ENCODE peak calls at places on chromosomes 16 and 17, in six cellular contexts. One of them, this sample, is unnamed.

GRCh38 chr16:7025616-7026190 is 306.9 kb upstream of the RBFOX1 start:
- DNase-seq in neural progenitor cell: peak
- DNase-seq in astrocyte: no peak
- DNase-seq in fibroblast of lung: no peak
- DNase-seq in PC-3: peak
- DNase-seq in keratinocyte: no peak
- DNase-seq in this sample: peak

GRCh38 chr17:74183411-74183810 is 20.1 kb upstream of the RPL38 start:
- DNase-seq in astrocyte: no peak
- DNase-seq in fibroblast of lung: no peak
- DNase-seq in PC-3: no peak
- DNase-seq in keratinocyte: no peak
- DNase-seq in neural progenitor cell: no peak
- DNase-seq in this sample: no peak

GRCh38 chr16:72794319-72794718 is 253.6 kb downstream of the ZFHX3 start:
- DNase-seq in PC-3: no peak
- DNase-seq in neural progenitor cell: no peak
- DNase-seq in fibroblast of lung: no peak
- DNase-seq in keratinocyte: no peak
- DNase-seq in astrocyte: no peak
- DNase-seq in this sample: no peak

GRCh38 chr16:81551821-81552304 is 107.3 kb downstream of the CMIP start:
- DNase-seq in fibroblast of lung: peak
- DNase-seq in astrocyte: peak
- DNase-seq in keratinocyte: no peak
- DNase-seq in PC-3: no peak
- DNase-seq in neural progenitor cell: no peak
- DNase-seq in this sample: peak

GRCh38 chr16:81005644-81006471 is 827 bp downstream of the CMC2 start:
- DNase-seq in astrocyte: no peak
- DNase-seq in fibroblast of lung: no peak
- DNase-seq in PC-3: peak
- DNase-seq in neural progenitor cell: peak
- DNase-seq in keratinocyte: peak
- DNase-seq in this sample: peak

GRCh38 chr17:2054740-2055493 is at the start of gene HIC1:
- DNase-seq in fibroblast of lung: peak
- DNase-seq in keratinocyte: no peak
- DNase-seq in neural progenitor cell: peak
- DNase-seq in astrocyte: no peak
- DNase-seq in PC-3: peak
- DNase-seq in this sample: peak

GRCh38 chr16:49021136-49021535 is 260.5 kb downstream of the CBLN1 start:
- DNase-seq in neural progenitor cell: peak
- DNase-seq in fibroblast of lung: peak
- DNase-seq in astrocyte: peak
- DNase-seq in keratinocyte: no peak
- DNase-seq in PC-3: peak
- DNase-seq in this sample: peak

GRCh38 chr17:78130439-78131101 is at the start of gene TMC8:
- DNase-seq in keratinocyte: no peak
- DNase-seq in neural progenitor cell: no peak
- DNase-seq in fibroblast of lung: no peak
- DNase-seq in astrocyte: no peak
- DNase-seq in PC-3: no peak
- DNase-seq in this sample: no peak

GRCh38 chr16:20300312-20301097 is 26.8 kb downstream of the GP2 start:
- DNase-seq in keratinocyte: peak
- DNase-seq in neural progenitor cell: peak
- DNase-seq in PC-3: peak
- DNase-seq in astrocyte: peak
- DNase-seq in fibroblast of lung: peak
- DNase-seq in this sample: peak

GRCh38 chr16:27405546-27406451 is 3.8 kb downstream of the IL21R start:
- DNase-seq in PC-3: no peak
- DNase-seq in astrocyte: peak
- DNase-seq in fibroblast of lung: peak
- DNase-seq in neural progenitor cell: no peak
- DNase-seq in keratinocyte: no peak
- DNase-seq in this sample: no peak

GRCh38 chr17:7883781-7884386 is 4.7 kb upstream of the CHD3 start:
- DNase-seq in astrocyte: peak
- DNase-seq in neural progenitor cell: no peak
- DNase-seq in fibroblast of lung: peak
- DNase-seq in PC-3: peak
- DNase-seq in keratinocyte: no peak
- DNase-seq in this sample: peak

GRCh38 chr17:57541049-57541448 is 204.1 kb downstream of the CCDC182 start:
- DNase-seq in fibroblast of lung: no peak
- DNase-seq in astrocyte: no peak
- DNase-seq in keratinocyte: no peak
- DNase-seq in neural progenitor cell: no peak
- DNase-seq in PC-3: no peak
- DNase-seq in this sample: no peak

GRCh38 chr17:55290721-55291507 is 26.2 kb downstream of the HLF start:
- DNase-seq in astrocyte: no peak
- DNase-seq in PC-3: no peak
- DNase-seq in fibroblast of lung: no peak
- DNase-seq in keratinocyte: no peak
- DNase-seq in neural progenitor cell: no peak
- DNase-seq in this sample: no peak

GRCh38 chr17:416293-417206 is 63.9 kb upstream of the RPH3AL start:
- DNase-seq in neural progenitor cell: no peak
- DNase-seq in astrocyte: no peak
- DNase-seq in PC-3: no peak
- DNase-seq in keratinocyte: no peak
- DNase-seq in fibroblast of lung: no peak
- DNase-seq in this sample: no peak

GRCh38 chr16:83134638-83135037 is 507.9 kb downstream of the CDH13 start:
- DNase-seq in neural progenitor cell: no peak
- DNase-seq in fibroblast of lung: no peak
- DNase-seq in keratinocyte: no peak
- DNase-seq in PC-3: no peak
- DNase-seq in astrocyte: no peak
- DNase-seq in this sample: no peak

GRCh38 chr17:46212634-46213435 is 19.6 kb upstream of the KANSL1 start:
- DNase-seq in fibroblast of lung: peak
- DNase-seq in PC-3: peak
- DNase-seq in astrocyte: peak
- DNase-seq in neural progenitor cell: peak
- DNase-seq in keratinocyte: no peak
- DNase-seq in this sample: peak

GRCh38 chr17:74296548-74296936 is 22.5 kb downstream of the DNAI2 start:
- DNase-seq in fibroblast of lung: peak
- DNase-seq in astrocyte: peak
- DNase-seq in keratinocyte: no peak
- DNase-seq in PC-3: peak
- DNase-seq in neural progenitor cell: peak
- DNase-seq in this sample: peak

GRCh38 chr16:10729649-10730048 is 14.0 kb upstream of the NUBP1 start:
- DNase-seq in astrocyte: peak
- DNase-seq in neural progenitor cell: peak
- DNase-seq in keratinocyte: peak
- DNase-seq in PC-3: peak
- DNase-seq in fibroblast of lung: peak
- DNase-seq in this sample: no peak

GRCh38 chr16:61296305-61296704 is 739.9 kb downstream of the CDH8 start:
- DNase-seq in astrocyte: no peak
- DNase-seq in neural progenitor cell: no peak
- DNase-seq in fibroblast of lung: no peak
- DNase-seq in keratinocyte: no peak
- DNase-seq in PC-3: no peak
- DNase-seq in this sample: no peak

GRCh38 chr16:15874745-15875314 is 13.6 kb downstream of the CEP20 start:
- DNase-seq in astrocyte: peak
- DNase-seq in neural progenitor cell: peak
- DNase-seq in PC-3: peak
- DNase-seq in fibroblast of lung: peak
- DNase-seq in keratinocyte: no peak
- DNase-seq in this sample: peak

GRCh38 chr17:76307966-76308338 is at the start of gene QRICH2:
- DNase-seq in neural progenitor cell: no peak
- DNase-seq in astrocyte: no peak
- DNase-seq in keratinocyte: no peak
- DNase-seq in PC-3: no peak
- DNase-seq in fibroblast of lung: no peak
- DNase-seq in this sample: no peak

GRCh38 chr16:47320546-47321315 is 140.1 kb downstream of the ITFG1 start:
- DNase-seq in PC-3: no peak
- DNase-seq in keratinocyte: no peak
- DNase-seq in astrocyte: peak
- DNase-seq in fibroblast of lung: peak
- DNase-seq in neural progenitor cell: no peak
- DNase-seq in this sample: no peak

GRCh38 chr16:50547340-50547865 is 793 bp upstream of the NKD1 start:
- DNase-seq in astrocyte: no peak
- DNase-seq in keratinocyte: no peak
- DNase-seq in neural progenitor cell: peak
- DNase-seq in fibroblast of lung: peak
- DNase-seq in PC-3: peak
- DNase-seq in this sample: peak
- TF ChIP-seq EZH2 in astrocyte: peak
- TF ChIP-seq EZH2 in keratinocyte: no peak
- TF ChIP-seq EZH2 in neural progenitor cell: no peak
- TF ChIP-seq EZH2 in fibroblast of lung: peak
- TF ChIP-seq EZH2 in PC-3: no peak
- TF ChIP-seq EZH2 in this sample: no peak

DNA sequence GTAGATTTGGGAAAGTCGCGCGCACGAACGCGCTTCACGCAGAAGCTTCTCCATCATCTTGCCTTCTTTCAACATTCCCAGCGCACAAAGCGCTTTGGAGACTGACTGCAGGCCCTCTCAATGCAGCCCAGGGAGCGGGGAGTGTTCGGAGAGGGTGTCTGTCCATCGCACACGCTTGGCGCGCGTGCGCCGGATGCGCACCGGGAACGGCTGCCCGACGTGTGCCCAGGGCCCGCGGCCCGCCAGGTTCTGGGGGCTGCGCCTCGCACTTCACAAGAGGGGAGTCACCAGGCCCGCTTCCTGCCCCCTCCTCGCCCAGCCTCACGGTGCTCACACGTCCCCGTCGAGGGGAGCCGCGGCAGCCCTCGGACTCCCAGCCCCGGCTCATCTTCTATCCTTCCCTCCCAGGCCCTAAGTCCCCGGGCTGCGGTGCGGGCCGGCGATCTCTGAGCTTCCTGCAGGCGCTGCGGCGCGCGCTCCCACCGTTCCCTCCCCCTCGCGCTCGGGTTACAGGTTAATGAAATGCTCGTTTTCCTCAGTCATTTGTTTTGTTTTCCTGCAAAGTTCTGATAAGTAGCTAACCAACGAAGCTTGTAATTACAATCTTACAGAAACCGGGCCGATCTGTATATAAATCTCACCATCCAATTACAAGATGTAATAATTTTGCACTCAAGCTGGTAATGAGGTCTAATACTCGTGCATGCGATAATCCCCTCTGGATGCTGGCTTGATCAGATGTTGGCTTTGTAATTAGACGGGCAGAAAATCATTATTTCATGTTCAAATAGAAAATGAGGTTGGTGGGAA is 2.9 kb upstream of the IRX3 start:
- DNase-seq in keratinocyte: no peak
- DNase-seq in PC-3: no peak
- DNase-seq in neural progenitor cell: peak
- DNase-seq in fibroblast of lung: no peak
- DNase-seq in astrocyte: no peak
- DNase-seq in this sample: no peak
- TF ChIP-seq EZH2 in keratinocyte: no peak
- TF ChIP-seq EZH2 in PC-3: no peak
- TF ChIP-seq EZH2 in neural progenitor cell: peak
- TF ChIP-seq EZH2 in fibroblast of lung: no peak
- TF ChIP-seq EZH2 in astrocyte: no peak
- TF ChIP-seq EZH2 in this sample: no peak

DNA sequence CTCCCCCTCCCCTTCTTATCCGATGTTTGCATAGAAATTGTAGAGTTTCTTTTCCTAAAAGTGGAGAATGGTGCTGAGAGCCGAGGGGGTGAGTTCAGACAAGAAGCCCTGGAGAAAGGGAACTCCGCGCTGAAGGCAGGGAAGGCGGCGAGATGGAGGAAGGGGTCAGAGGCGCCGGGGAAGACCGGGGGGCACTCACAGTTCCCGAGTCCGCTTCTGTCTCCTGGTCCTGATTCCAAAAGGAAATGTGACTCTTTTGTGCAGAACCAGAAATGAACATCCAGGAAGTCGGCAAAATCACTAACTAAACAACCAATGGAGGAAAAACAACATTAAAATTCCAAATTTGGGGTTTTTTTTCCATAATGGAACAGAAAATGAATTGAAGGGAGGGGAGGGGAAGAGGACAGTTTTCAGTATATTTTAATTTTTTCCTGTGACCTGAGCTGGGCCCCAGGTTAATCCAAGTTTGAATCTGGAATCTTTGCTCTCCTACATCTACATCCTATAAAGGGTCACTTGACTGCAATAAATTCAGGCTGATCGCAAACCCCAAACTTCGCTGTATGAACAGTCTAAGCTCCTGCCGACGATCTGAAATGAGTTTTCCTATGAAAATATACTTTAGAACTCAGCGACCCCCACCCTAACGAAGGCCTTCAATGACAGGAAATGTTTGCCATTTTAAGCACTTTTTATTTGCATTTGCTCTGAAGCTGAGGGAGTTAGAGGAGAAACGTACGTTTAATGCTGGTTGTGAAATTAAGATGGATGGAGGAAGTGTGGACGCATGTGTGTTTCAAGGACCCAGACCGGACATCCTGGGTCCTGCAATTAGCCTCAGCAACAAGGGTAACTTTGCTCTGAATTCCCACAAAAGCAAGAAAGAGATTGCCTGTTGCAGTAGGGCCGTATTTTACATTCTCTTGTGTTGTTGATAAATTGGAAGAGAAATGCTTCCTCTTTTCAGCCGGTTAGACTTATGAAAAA is 252.2 kb downstream of the C16orf95 start:
- DNase-seq in neural progenitor cell: no peak
- DNase-seq in fibroblast of lung: no peak
- DNase-seq in astrocyte: no peak
- DNase-seq in keratinocyte: no peak
- DNase-seq in PC-3: no peak
- DNase-seq in this sample: no peak
- TF ChIP-seq EZH2 in neural progenitor cell: no peak
- TF ChIP-seq EZH2 in fibroblast of lung: no peak
- TF ChIP-seq EZH2 in astrocyte: no peak
- TF ChIP-seq EZH2 in keratinocyte: no peak
- TF ChIP-seq EZH2 in PC-3: no peak
- TF ChIP-seq EZH2 in this sample: no peak

DNA sequence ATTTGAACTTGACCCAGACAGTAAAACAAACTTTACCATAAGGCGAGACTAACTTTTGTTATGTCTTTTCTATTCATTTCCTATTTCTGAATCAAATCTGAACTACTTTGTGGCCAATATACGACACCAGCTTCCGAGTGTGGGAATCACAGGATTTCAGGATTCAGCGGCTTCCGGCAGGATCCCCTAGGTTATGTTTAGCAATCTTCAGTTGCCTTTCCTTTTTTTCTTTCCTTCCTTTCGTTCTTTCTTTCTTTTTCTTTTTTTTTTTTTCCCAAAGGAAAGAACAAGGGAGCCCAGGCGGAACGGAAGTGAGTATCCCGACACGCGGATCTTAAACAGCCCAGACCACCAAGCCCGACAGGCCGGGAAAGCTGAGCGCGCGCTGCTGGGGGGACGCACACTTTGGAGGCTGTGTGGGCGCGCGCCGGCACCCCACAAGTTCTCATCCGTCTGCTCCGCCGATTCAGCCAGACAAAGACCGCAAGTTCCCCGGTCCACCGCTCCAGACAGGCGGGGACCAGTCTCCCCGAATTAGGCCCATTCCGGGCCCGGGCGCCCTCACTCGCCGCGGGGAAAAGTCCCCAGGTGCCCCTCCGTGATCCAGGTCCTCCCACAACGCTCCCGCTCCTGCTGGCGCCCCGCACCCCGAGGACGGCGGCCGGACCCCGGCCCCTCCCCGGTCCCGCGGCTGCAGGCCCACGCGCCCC is 540 bp downstream of the TBC1D16 start:
- DNase-seq in neural progenitor cell: peak
- DNase-seq in fibroblast of lung: peak
- DNase-seq in astrocyte: peak
- DNase-seq in keratinocyte: no peak
- DNase-seq in PC-3: peak
- DNase-seq in this sample: peak
- TF ChIP-seq EZH2 in neural progenitor cell: no peak
- TF ChIP-seq EZH2 in fibroblast of lung: no peak
- TF ChIP-seq EZH2 in astrocyte: no peak
- TF ChIP-seq EZH2 in keratinocyte: no peak
- TF ChIP-seq EZH2 in PC-3: no peak
- TF ChIP-seq EZH2 in this sample: no peak

This sample was measured in hepatocyte.